ENCODE peak calls at places on chromosomes 2 and 18, in six cellular contexts. E, J, Q, V, I and H are unnamed samples. For H3K27me3 and H3K9me3, the result is how much of the 10 kb centered on the place peaks cover.

GRCh38 chr2:214537929-214538328 is 127.1 kb downstream of the VWC2L start:
- DNase-seq in E (no peak), J (no peak), Q (no peak), V (no peak), I (no peak), H (no peak)

GRCh38 chr2:191303349-191304005 is 58.3 kb downstream of the MYO1B start:
- DNase-seq in E (no peak), J (no peak), Q (no peak), V (no peak), I (no peak), H (no peak)

GRCh38 chr2:121189656-121190381 is 95.2 kb downstream of the TFCP2L1 start:
- DNase-seq in E (no peak), J (no peak), Q (no peak), V (no peak), I (no peak), H (no peak)

GRCh38 chr2:183024701-183025100 is 13.6 kb downstream of the NCKAP1 start:
- DNase-seq in E (no peak), J (no peak), Q (no peak), V (no peak), I (no peak), H (no peak)

GRCh38 chr18:70365361-70365760 is 76.5 kb downstream of the SOCS6 start:
- DNase-seq in E (no peak), J (no peak), Q (peak), V (no peak), I (no peak), H (no peak)

GRCh38 chr2:168713325-168713724 is 89.1 kb upstream of the NOSTRIN start:
- DNase-seq in E (no peak), J (no peak), Q (no peak), V (no peak), I (no peak), H (no peak)

GRCh38 chr2:95356821-95357700 is 45.4 kb upstream of the FAHD2A start:
- DNase-seq in E (no peak), J (no peak), Q (no peak), V (no peak), I (no peak), H (no peak)

GRCh38 chr2:10584843-10585475 is 104.8 kb downstream of the NOL10 start:
- DNase-seq in E (no peak), J (no peak), Q (peak), V (no peak), I (peak), H (no peak)

GRCh38 chr2:58357521-58357920 is 116.4 kb upstream of the FANCL start:
- DNase-seq in E (no peak), J (no peak), Q (no peak), V (no peak), I (no peak), H (peak)

GRCh38 chr18:44039216-44039615 is 641.5 kb upstream of the SETBP1 start:
- DNase-seq in E (no peak), J (no peak), Q (no peak), V (no peak), I (no peak), H (no peak)
- H3K27me3 ChIP-seq in E (under half), J (under half), Q (under half), V (under half), I (under half), H (under half)

DNA sequence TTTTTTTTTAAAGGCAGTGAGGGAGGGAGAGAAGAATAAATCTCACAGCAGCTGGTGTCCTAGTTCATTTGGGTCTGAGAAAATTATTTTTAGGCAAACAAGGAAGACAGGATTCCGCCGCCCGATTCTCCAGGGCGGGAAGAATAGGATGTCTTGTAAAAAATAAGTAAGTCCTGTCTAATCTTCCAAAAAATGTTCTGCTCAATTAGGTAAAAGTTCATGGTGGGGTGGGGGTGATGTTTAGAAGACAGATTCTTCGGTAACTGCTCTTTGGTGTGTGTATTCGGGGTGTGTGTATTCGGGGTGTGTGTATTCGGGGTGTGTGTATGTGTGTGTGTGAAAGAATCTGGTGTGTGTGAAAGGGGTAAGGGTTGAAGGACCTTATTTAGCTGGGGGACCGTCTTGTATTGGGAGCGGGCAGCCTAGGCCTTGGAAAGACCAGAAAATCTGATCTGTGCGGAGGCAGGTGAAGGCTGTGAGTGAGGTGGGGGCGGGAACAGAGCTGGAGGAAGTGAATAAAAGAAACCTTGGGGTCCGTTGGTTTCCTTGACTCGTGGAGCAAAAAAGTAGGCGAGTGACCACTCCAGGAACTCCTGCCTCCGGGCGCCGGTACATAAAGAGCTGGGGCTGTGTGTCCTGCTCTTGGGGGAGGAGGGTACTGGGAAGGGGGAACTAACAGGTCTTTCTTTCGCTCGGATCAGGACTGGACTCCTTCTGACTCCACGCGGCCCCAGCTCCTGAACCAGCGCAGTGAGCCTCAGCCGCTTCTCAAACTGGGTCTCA is 4.4 kb upstream of the PAX3 start:
- DNase-seq in E (no peak), J (no peak), Q (no peak), V (no peak), I (no peak), H (no peak)
- H3K9me3 ChIP-seq in E (under half), J (under half), Q (under half), V (under half), I (under half), H (under half)

GRCh38 chr2:233328922-233329321 is 21.3 kb downstream of the SAG start:
- DNase-seq in E (no peak), J (no peak), Q (no peak), V (no peak), I (no peak), H (no peak)

GRCh38 chr2:233334915-233335314 is 19.4 kb upstream of the DGKD start:
- DNase-seq in E (no peak), J (no peak), Q (no peak), V (no peak), I (no peak), H (no peak)

GRCh38 chr2:233331536-233331935 is 22.8 kb upstream of the DGKD start:
- DNase-seq in E (no peak), J (peak), Q (no peak), V (no peak), I (no peak), H (no peak)

GRCh38 chr2:233329489-233330135 is 22.0 kb downstream of the SAG start:
- DNase-seq in E (no peak), J (no peak), Q (peak), V (no peak), I (no peak), H (peak)

GRCh38 chr2:233332125-233332524 is 22.2 kb upstream of the DGKD start:
- DNase-seq in E (no peak), J (no peak), Q (no peak), V (no peak), I (no peak), H (no peak)
- H3K27me3 ChIP-seq in E (under half), J (under half), Q (under half), V (under half), I (under half), H (under half)

GRCh38 chr2:6103949-6104348 is 411.8 kb downstream of the SOX11 start:
- DNase-seq in E (peak), J (no peak), Q (no peak), V (peak), I (no peak), H (no peak)

GRCh38 chr2:6107290-6107689 is 415.1 kb downstream of the SOX11 start:
- DNase-seq in E (no peak), J (no peak), Q (no peak), V (no peak), I (no peak), H (no peak)

DNA sequence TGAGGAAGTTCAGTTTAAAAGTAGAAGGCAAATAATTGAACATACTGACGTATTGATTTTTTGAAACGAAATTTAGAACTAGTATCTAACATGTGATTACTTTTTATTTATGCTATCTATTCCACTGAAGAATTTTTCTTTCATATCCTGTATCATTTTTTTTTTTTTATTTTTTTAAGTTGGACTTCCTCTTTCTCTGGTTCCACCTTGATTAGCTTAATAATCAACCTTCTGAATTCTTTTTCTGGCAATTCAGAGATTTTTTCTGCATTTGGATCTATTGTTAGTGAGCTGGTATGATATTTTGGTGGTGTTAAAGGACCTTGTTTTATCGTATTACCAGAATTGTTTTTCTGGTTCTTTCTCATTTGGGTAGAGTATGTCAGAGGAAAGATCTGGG is 411.2 kb downstream of the SOX11 start:
- DNase-seq in E (no peak), J (no peak), Q (no peak), V (no peak), I (no peak), H (no peak)
- H3K9me3 ChIP-seq in E (under half), J (under half), Q (under half), V (under half), I (under half), H (under half)

GRCh38 chr2:68716948-68717661 is 17.5 kb upstream of the ARHGAP25 start:
- DNase-seq in E (no peak), J (peak), Q (no peak), V (no peak), I (no peak), H (no peak)

GRCh38 chr2:68719912-68720311 is 14.7 kb upstream of the ARHGAP25 start:
- DNase-seq in E (no peak), J (no peak), Q (no peak), V (no peak), I (no peak), H (no peak)

GRCh38 chr2:68722712-68723111 is 11.9 kb upstream of the ARHGAP25 start:
- DNase-seq in E (no peak), J (no peak), Q (no peak), V (no peak), I (no peak), H (no peak)

GRCh38 chr2:68721482-68722071 is 13.0 kb upstream of the ARHGAP25 start:
- DNase-seq in E (no peak), J (peak), Q (no peak), V (no peak), I (no peak), H (no peak)

DNA sequence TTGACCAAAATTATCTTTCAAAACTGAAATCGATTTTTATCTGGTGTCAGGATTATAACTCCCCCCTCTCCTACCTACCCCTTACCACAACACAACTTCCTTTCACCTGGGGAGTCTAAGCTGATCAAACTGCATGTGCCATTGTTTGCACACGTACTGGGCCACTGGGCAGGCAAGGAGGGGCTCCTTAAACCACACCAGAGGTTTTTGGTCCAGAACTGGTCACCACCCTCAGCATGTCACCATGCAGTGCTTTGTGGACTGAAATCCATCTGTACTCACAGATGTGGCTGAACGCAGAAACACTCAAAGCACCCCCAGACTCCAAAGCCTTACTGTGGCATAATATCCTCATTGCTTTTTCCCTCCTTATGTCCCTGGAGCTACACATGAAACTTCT is 13.9 kb upstream of the ARHGAP25 start:
- DNase-seq in E (no peak), J (no peak), Q (no peak), V (no peak), I (no peak), H (no peak)
- H3K27me3 ChIP-seq in E (under half), J (under half), Q (under half), V (under half), I (under half), H (under half)

DNA sequence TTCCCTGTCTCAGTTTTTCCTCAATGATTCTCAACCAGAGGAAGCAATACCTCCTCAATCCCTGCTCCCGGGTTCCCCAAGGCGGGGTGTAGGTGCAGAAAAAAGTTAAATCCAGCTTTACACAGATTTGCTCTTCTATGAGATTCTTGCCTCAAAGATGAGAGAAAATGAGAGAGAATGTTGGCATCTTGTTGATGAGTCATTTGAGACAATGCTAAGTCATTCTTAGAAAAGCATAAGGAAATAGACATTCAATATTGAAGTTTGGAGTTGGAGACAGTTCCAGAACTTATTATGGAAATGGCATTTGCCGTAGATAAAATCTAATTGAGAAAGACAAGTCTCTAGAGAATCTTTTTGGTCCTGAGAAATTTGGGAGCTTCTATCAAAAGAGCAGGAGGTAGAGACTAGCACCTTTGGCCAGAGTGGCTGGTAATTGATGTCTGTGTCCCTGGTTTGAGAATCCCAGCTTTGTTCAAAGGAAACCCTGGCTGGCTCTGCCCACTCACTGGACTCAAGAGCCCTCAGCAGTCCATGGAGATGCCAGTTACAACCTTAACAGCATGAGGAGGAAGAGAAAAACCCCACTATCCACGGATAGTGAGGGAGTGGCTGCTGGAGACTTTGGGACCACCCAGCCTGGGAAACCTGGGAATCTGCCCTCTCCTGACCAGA is 181.2 kb downstream of the FAM124B start:
- DNase-seq in E (no peak), J (no peak), Q (peak), V (no peak), I (no peak), H (no peak)
- H3K9me3 ChIP-seq in E (under half), J (under half), Q (under half), V (under half), I (under half), H (under half)

GRCh38 chr2:9294764-9295163 is 88.2 kb downstream of the ASAP2 start:
- DNase-seq in E (no peak), J (no peak), Q (no peak), V (no peak), I (no peak), H (no peak)
- H3K27me3 ChIP-seq in E (under half), J (under half), Q (under half), V (under half), I (under half), H (under half)

GRCh38 chr2:172085460-172086159 is at the start of gene DLX1:
- DNase-seq in E (no peak), J (no peak), Q (no peak), V (no peak), I (no peak), H (no peak)

GRCh38 chr2:172084734-172085459 is 410 bp upstream of the DLX1 start:
- DNase-seq in E (peak), J (no peak), Q (peak), V (peak), I (peak), H (no peak)

GRCh38 chr2:172083725-172084483 is 1.4 kb upstream of the DLX1 start:
- DNase-seq in E (no peak), J (no peak), Q (no peak), V (no peak), I (no peak), H (no peak)

GRCh38 chr2:172082944-172083718 is 2.2 kb upstream of the DLX1 start:
- DNase-seq in E (no peak), J (no peak), Q (no peak), V (no peak), I (no peak), H (no peak)

DNA sequence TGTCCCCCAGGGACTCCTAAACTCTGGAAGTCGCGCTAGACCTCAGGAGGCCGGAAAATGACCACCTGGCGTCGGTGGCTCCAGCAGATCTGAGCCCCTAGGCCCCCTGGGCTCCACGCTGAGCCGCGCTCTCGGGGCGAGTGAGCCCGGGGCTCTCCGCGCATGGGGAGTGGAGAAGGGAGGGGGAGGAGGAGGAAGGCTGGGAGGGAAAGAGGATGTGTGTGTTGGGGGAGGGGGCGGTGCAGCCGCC is 898 bp upstream of the DLX1 start:
- DNase-seq in E (no peak), J (no peak), Q (no peak), V (no peak), I (no peak), H (no peak)
- H3K9me3 ChIP-seq in E (under half), J (under half), Q (under half), V (under half), I (under half), H (under half)

GRCh38 chr2:149125031-149125725 is 86.7 kb downstream of the LYPD6B start:
- DNase-seq in E (peak), J (no peak), Q (no peak), V (peak), I (no peak), H (no peak)

GRCh38 chr2:149119358-149119757 is 80.9 kb downstream of the LYPD6B start:
- DNase-seq in E (no peak), J (no peak), Q (no peak), V (no peak), I (no peak), H (no peak)

DNA sequence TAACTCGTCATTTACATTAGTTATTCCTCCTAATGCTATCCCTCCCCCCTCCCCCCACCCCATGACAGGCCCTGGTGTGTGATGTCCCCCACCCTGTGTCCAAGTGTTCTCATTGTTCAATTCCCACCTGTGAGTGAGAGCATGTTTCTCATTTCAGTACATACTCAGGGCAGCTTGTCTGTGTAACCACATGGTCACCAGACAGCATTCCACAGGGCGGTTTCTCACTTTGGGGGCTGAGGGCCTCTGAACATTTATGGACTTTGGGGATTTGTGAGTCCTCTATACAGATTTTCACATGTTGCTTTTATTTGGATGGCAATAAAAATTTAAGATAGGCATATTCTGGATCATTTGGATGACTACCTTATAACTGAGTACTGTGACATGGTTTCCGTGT is 84.0 kb downstream of the LYPD6B start:
- DNase-seq in E (no peak), J (no peak), Q (no peak), V (no peak), I (no peak), H (no peak)
- H3K27me3 ChIP-seq in E (under half), J (under half), Q (under half), V (under half), I (under half), H (under half)